ENCODE peak calls at places on chromosomes 1 and 21, in four cellular contexts. X, J, V and M are unnamed samples.

GRCh38 chr1:1286313-1287261 is 6.4 kb downstream of the SCNN1D start:
- DNase-seq in J (no peak), V (no peak), X (no peak), M (no peak)

GRCh38 chr1:5001466-5001865 is 347.1 kb downstream of the AJAP1 start:
- DNase-seq in X (no peak), J (no peak), V (no peak), M (no peak)

GRCh38 chr21:35593000-35593502 is 467.3 kb downstream of the SETD4 start:
- DNase-seq in X (no peak), V (no peak), J (peak; percentile 65), M (no peak)

GRCh38 chr1:151898519-151898991 is 10.8 kb downstream of the THEM4 start:
- DNase-seq in V (no peak), J (no peak), X (no peak), M (no peak)

GRCh38 chr1:67171574-67171955 is 5.3 kb downstream of the IL23R start:
- DNase-seq in J (no peak), V (no peak), X (no peak), M (no peak)

GRCh38 chr1:2070800-2071530 is 20.8 kb downstream of the PRKCZ start:
- DNase-seq in V (no peak), J (no peak), X (no peak), M (no peak)

GRCh38 chr1:183642166-183642565 is 6.6 kb upstream of the ARPC5 start:
- DNase-seq in V (no peak), X (no peak), J (no peak), M (no peak)

GRCh38 chr1:244807138-244807537 is 28.3 kb upstream of the COX20 start:
- DNase-seq in V (no peak), J (no peak), X (no peak), M (no peak)

GRCh38 chr1:56304975-56305374 is 274.4 kb downstream of the PLPP3 start:
- DNase-seq in V (no peak), J (peak; percentile 57), X (no peak), M (no peak)

GRCh38 chr1:62462370-62462769 is 25.5 kb downstream of the USP1 start:
- DNase-seq in X (no peak), J (no peak), V (no peak), M (no peak)

GRCh38 chr1:185375583-185375982 is 58.5 kb upstream of the IVNS1ABP start:
- DNase-seq in J (no peak), V (no peak), X (no peak), M (no peak)

GRCh38 chr1:39391741-39392679 is 99.4 kb upstream of the BMP8A start:
- DNase-seq in X (no peak), J (peak; percentile 81), V (peak; percentile 12), M (no peak)

GRCh38 chr1:22551591-22552370 is 11.5 kb upstream of the EPHA8 start:
- DNase-seq in V (no peak), X (no peak), J (no peak), M (no peak)

GRCh38 chr1:243421784-243422183 is 165.9 kb downstream of the SDCCAG8 start:
- DNase-seq in V (no peak), X (peak; percentile 72), J (peak; percentile 72), M (peak; percentile 45)

GRCh38 chr1:22375601-22376000 is 76.0 kb upstream of the ZBTB40 start:
- DNase-seq in V (no peak), X (no peak), J (no peak), M (no peak)

GRCh38 chr21:32674731-32675130 is 53.1 kb downstream of the SYNJ1 start:
- DNase-seq in X (no peak), J (no peak), V (no peak), M (no peak)

GRCh38 chr1:158145173-158145719 is 35.4 kb upstream of the CD1D start:
- DNase-seq in X (no peak), V (no peak), J (peak; percentile 41), M (peak; percentile 9)

GRCh38 chr1:67336783-67337182 is 29.1 kb downstream of the IL12RB2 start:
- DNase-seq in V (no peak), X (no peak), J (no peak), M (no peak)

GRCh38 chr1:43277116-43277876 is 7.5 kb downstream of the TMEM125 start:
- DNase-seq in V (no peak), J (no peak), X (no peak), M (no peak)

GRCh38 chr1:153578936-153579335 is 13.3 kb upstream of the S100A2 start:
- DNase-seq in J (no peak), X (no peak), V (no peak), M (no peak)

GRCh38 chr1:237012361-237012760 is 8.1 kb upstream of the MT1HL1 start:
- DNase-seq in V (no peak), J (no peak), X (no peak), M (no peak)

GRCh38 chr21:25572895-25573310 is 34.4 kb downstream of the MRPL39 start:
- DNase-seq in X (no peak), J (peak; percentile 30), V (no peak), M (no peak)

GRCh38 chr1:109632671-109633346 is 13.2 kb downstream of the AMPD2 start:
- DNase-seq in J (no peak), V (no peak), X (peak; percentile 94), M (peak; percentile 61)

GRCh38 chr21:20270365-20271055 is 727.7 kb upstream of the NCAM2 start:
- DNase-seq in J (no peak), X (no peak), V (no peak), M (no peak)

GRCh38 chr1:246591504-246591903 is 25.2 kb downstream of the CNST start:
- DNase-seq in X (no peak), V (no peak), J (no peak), M (no peak)

GRCh38 chr1:197788741-197789476 is 13.6 kb upstream of the DENND1B start:
- DNase-seq in J (no peak), V (no peak), X (no peak), M (no peak)

GRCh38 chr1:240906477-240906876 is 294.5 kb upstream of the GREM2 start:
- DNase-seq in X (peak; percentile 62), J (no peak), V (no peak), M (no peak)

GRCh38 chr1:183932412-183932811 is 105.1 kb downstream of the COLGALT2 start:
- DNase-seq in V (no peak), J (peak; percentile 87), X (no peak), M (peak; percentile 27)

GRCh38 chr21:44450402-44450801 is 4.9 kb upstream of the LRRC3 start:
- DNase-seq in X (no peak), V (no peak), J (no peak), M (no peak)

GRCh38 chr1:231324660-231325059 is 13.0 kb downstream of the EXOC8 start:
- DNase-seq in J (no peak), X (no peak), V (no peak), M (no peak)

GRCh38 chr1:243343970-243344749 is 88.3 kb downstream of the SDCCAG8 start:
- DNase-seq in J (peak; percentile 62), X (peak; percentile 72), V (peak; percentile 27), M (no peak)

GRCh38 chr1:93874025-93874651 is 4.9 kb downstream of the DNTTIP2 start:
- DNase-seq in X (no peak), J (peak; percentile 55), V (no peak), M (no peak)

GRCh38 chr1:2601721-2602303 is 15.2 kb downstream of the PRXL2B start:
- DNase-seq in V (no peak), X (no peak), J (no peak), M (no peak)

GRCh38 chr1:52856026-52856425 is 13.5 kb downstream of the ZYG11A start:
- DNase-seq in X (no peak), V (no peak), J (no peak), M (no peak)

GRCh38 chr21:46014828-46015227 is 33.3 kb downstream of the COL6A1 start:
- DNase-seq in V (no peak), X (no peak), J (no peak), M (no peak)

GRCh38 chr1:159817276-159818041 is 9.2 kb upstream of the SLAMF8 start:
- DNase-seq in V (peak; percentile 15), J (no peak), X (peak; percentile 77), M (no peak)

GRCh38 chr1:228390649-228391048 is 16.0 kb downstream of the TRIM11 start:
- DNase-seq in X (no peak), J (no peak), V (no peak), M (no peak)

GRCh38 chr1:109821221-109821669 is 57.5 kb upstream of the EPS8L3 start:
- DNase-seq in V (no peak), X (no peak), J (peak; percentile 94), M (no peak)

GRCh38 chr1:10888791-10889627 is 92.6 kb upstream of the CASZ1 start:
- DNase-seq in X (peak; percentile 60), V (peak; percentile 42), J (no peak), M (no peak)